ENCODE peak calls at places on chromosomes 12 and 14, in nine cellular contexts. H is A549, Y is esophagus squamous epithelium, J is HCT116, T is suprapubic skin, L is heart left ventricle, S is adrenal gland, Q is esophagus muscularis mucosa, V is transverse colon. E is an unnamed sample.

GRCh38 chr12:67355428-67356385 is 86.5 kb downstream of the CAND1 start:
- DNase-seq in H (no peak), Y (no peak), J (peak; percentile 34), T (no peak), L (no peak), S (peak; percentile 42), Q (no peak), V (no peak), E (no peak)

GRCh38 chr14:90464481-90464880 is 67.7 kb downstream of the CALM1 start:
- DNase-seq in H (no peak), Y (no peak), J (no peak), T (no peak), L (no peak), S (no peak), Q (no peak), V (no peak), E (no peak)

GRCh38 chr12:111409403-111410228 is 3.9 kb downstream of the SH2B3 start:
- DNase-seq in H (no peak), Y (no peak), J (no peak), T (no peak), L (peak; percentile 90), S (peak; percentile 57), Q (no peak), V (no peak), E (peak; percentile 35)

GRCh38 chr12:57815177-57816000 is 3.1 kb downstream of the AVIL start:
- DNase-seq in H (no peak), Y (no peak), J (no peak), T (no peak), L (no peak), S (no peak), Q (no peak), V (no peak), E (no peak)

GRCh38 chr12:116943419-116944372 is 32.9 kb downstream of the FBXW8 start:
- DNase-seq in H (no peak), Y (no peak), J (no peak), T (no peak), L (peak; percentile 49), S (peak; percentile 44), Q (no peak), V (no peak), E (no peak)

GRCh38 chr14:105864651-105865265 is 338.4 kb downstream of the TMEM121 start:
- DNase-seq in H (no peak), Y (no peak), J (no peak), T (peak; percentile 59), L (peak; percentile 24), S (no peak), Q (no peak), V (no peak), E (no peak)

GRCh38 chr14:92309968-92310367 is 13.0 kb upstream of the SLC24A4 start:
- DNase-seq in H (no peak), Y (no peak), J (no peak), T (no peak), L (no peak), S (no peak), Q (no peak), V (no peak), E (no peak)

GRCh38 chr12:127272864-127273263 is 994.1 kb upstream of the TMEM132C start:
- DNase-seq in H (no peak), Y (no peak), J (no peak), T (no peak), L (no peak), S (no peak), Q (peak; percentile 79), V (no peak), E (no peak)

GRCh38 chr14:92973265-92973797 is 50.4 kb downstream of the CHGA start:
- DNase-seq in H (no peak), Y (no peak), J (no peak), T (peak; percentile 87), L (peak; percentile 88), S (peak; percentile 60), Q (peak; percentile 94), V (peak; percentile 81), E (peak; percentile 19)

GRCh38 chr14:86574026-86574777 is 1044.3 kb downstream of the FLRT2 start:
- DNase-seq in H (no peak), Y (no peak), J (no peak), T (no peak), L (no peak), S (no peak), Q (no peak), V (no peak), E (no peak)

GRCh38 chr12:67909091-67909531 is 80.1 kb upstream of the IFNG-AS1 start:
- DNase-seq in H (no peak), Y (no peak), J (no peak), T (no peak), L (no peak), S (no peak), Q (no peak), V (no peak), E (no peak)

GRCh38 chr14:50501642-50502041 is 30.7 kb downstream of the MAP4K5 start:
- DNase-seq in H (peak; percentile 8), Y (no peak), J (no peak), T (no peak), L (no peak), S (no peak), Q (no peak), V (no peak), E (no peak)

GRCh38 chr14:22008098-22008412 is 334.4 kb upstream of the OR4E1 start:
- DNase-seq in H (no peak), Y (no peak), J (no peak), T (no peak), L (no peak), S (no peak), Q (no peak), V (no peak), E (no peak)

GRCh38 chr14:103353391-103353790 is 19.4 kb downstream of the EIF5 start:
- DNase-seq in H (no peak), Y (no peak), J (no peak), T (no peak), L (no peak), S (no peak), Q (no peak), V (no peak), E (no peak)

GRCh38 chr12:3973269-3973884 is 100.2 kb upstream of the PARP11 start:
- DNase-seq in H (no peak), Y (no peak), J (no peak), T (no peak), L (no peak), S (no peak), Q (no peak), V (no peak), E (no peak)

GRCh38 chr12:263574-263973 is 938 bp upstream of the SLC6A13 start:
- DNase-seq in H (no peak), Y (no peak), J (no peak), T (no peak), L (no peak), S (no peak), Q (no peak), V (no peak), E (no peak)

GRCh38 chr14:105933238-105933637 is 406.9 kb downstream of the TMEM121 start:
- DNase-seq in H (no peak), Y (no peak), J (no peak), T (peak; percentile 16), L (peak; percentile 2), S (no peak), Q (no peak), V (no peak), E (no peak)

GRCh38 chr12:52524241-52524897 is 4.2 kb upstream of the KRT5 start:
- DNase-seq in H (no peak), Y (no peak), J (no peak), T (peak; percentile 57), L (no peak), S (no peak), Q (peak; percentile 88), V (no peak), E (no peak)

GRCh38 chr12:124506145-124506831 is 61.1 kb downstream of the NCOR2 start:
- DNase-seq in H (no peak), Y (peak; percentile 25), J (no peak), T (peak; percentile 89), L (peak; percentile 85), S (peak; percentile 79), Q (no peak), V (peak; percentile 77), E (peak; percentile 52)

GRCh38 chr14:99755629-99756603 is 37.3 kb upstream of the EML1 start:
- DNase-seq in H (peak; percentile 73), Y (no peak), J (no peak), T (no peak), L (peak; percentile 92), S (peak; percentile 98), Q (no peak), V (peak; percentile 73), E (peak; percentile 57)

GRCh38 chr14:81579115-81579514 is 45.5 kb upstream of the SEL1L start:
- DNase-seq in H (no peak), Y (no peak), J (no peak), T (no peak), L (no peak), S (no peak), Q (no peak), V (no peak), E (no peak)

GRCh38 chr12:13210022-13210539 is 13.6 kb downstream of the EMP1 start:
- DNase-seq in H (no peak), Y (no peak), J (no peak), T (no peak), L (no peak), S (no peak), Q (no peak), V (no peak), E (no peak)
- TF ChIP-seq POLR2A in H (no peak), Y (no peak), J (no peak), T (no peak), L (no peak), S (no peak), Q (no peak), V (no peak), E (no peak)

DNA sequence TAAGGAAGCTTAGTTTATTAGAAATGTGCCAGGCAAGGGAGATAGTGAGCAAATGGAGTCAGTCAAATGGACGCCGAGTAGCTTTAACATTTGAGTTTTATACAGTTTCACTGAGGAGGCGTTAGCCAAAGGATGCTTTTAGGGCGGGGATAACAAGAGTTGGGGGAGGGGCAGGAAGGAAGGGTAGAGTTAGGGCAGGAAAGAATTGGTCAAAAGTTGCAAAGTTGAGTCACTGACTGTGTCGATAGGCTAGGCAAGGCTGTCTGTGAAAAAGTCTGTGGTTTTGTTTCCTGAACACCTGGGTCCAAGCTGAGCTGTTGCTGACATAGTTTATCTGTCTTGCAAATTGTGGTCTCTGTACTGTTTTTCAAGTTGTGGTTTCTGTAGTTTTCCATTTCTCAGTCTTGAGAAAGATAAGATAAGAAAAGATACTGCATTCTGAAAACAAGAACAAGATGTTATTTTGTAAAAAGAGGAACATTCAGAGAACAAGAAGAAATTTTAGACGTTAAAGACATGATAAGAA is 62.6 kb upstream of the RESF1 start:
- DNase-seq in H (no peak), Y (peak; percentile 49), J (no peak), T (no peak), L (no peak), S (peak; percentile 35), Q (no peak), V (peak; percentile 73), E (no peak)
- TF ChIP-seq POLR2A in H (no peak), Y (no peak), J (no peak), T (no peak), L (no peak), S (no peak), Q (no peak), V (no peak), E (no peak)

GRCh38 chr12:25052191-25053020 is 103.5 kb upstream of the BCAT1 start:
- DNase-seq in H (no peak), Y (no peak), J (no peak), T (no peak), L (peak; percentile 32), S (peak; percentile 32), Q (no peak), V (peak; percentile 31), E (peak; percentile 5)
- TF ChIP-seq POLR2A in H (no peak), Y (peak; percentile 27), J (no peak), T (no peak), L (no peak), S (no peak), Q (no peak), V (peak; percentile 60), E (no peak)

GRCh38 chr12:48956279-48957140 is 777 bp downstream of the ARF3 start:
- DNase-seq in H (peak; percentile 94), Y (no peak), J (peak; percentile 93), T (peak; percentile 92), L (peak; percentile 91), S (peak; percentile 94), Q (peak; percentile 97), V (peak; percentile 84), E (peak; percentile 62)
- TF ChIP-seq POLR2A in H (no peak), Y (no peak), J (no peak), T (no peak), L (no peak), S (no peak), Q (no peak), V (no peak), E (peak; percentile 14)